ENCODE peak calls at places on chromosomes 4 and X, in four cellular contexts. J, P, A and G are unnamed samples.

GRCh38 chrX:109345866-109346265 is 136.0 kb downstream of the GUCY2F start:
- DNase-seq in J (no peak), P (no peak), A (no peak), G (no peak)

GRCh38 chr4:114078636-114079035 is 99.2 kb upstream of the ARSJ start:
- DNase-seq in J (peak; percentile 9), P (no peak), A (no peak), G (no peak)

GRCh38 chrX:96688789-96689188 is 4.1 kb downstream of the DIAPH2 start:
- DNase-seq in J (no peak), P (no peak), A (no peak), G (no peak)

GRCh38 chr4:130053723-130054122 is 957.8 kb downstream of the C4orf33 start:
- DNase-seq in J (no peak), P (no peak), A (no peak), G (no peak)

GRCh38 chr4:1413687-1414479 is 7.6 kb upstream of the NKX1-1 start:
- DNase-seq in J (no peak), P (no peak), A (no peak), G (no peak)

GRCh38 chr4:128461300-128462103 is 173.9 kb upstream of the PGRMC2 start:
- DNase-seq in J (peak; percentile 88), P (peak; percentile 72), A (peak; percentile 28), G (no peak)

GRCh38 chrX:40107291-40108083 is 9.7 kb upstream of the BCOR start:
- DNase-seq in J (no peak), P (peak; percentile 85), A (peak; percentile 45), G (no peak)

GRCh38 chr4:38488891-38489861 is 174.8 kb upstream of the KLF3 start:
- DNase-seq in J (no peak), P (no peak), A (no peak), G (no peak)

GRCh38 chr4:1350169-1350520 is 3.1 kb downstream of the UVSSA start:
- DNase-seq in J (no peak), P (no peak), A (no peak), G (no peak)

GRCh38 chr4:69832326-69833030 is 27.5 kb downstream of the SULT1E1 start:
- DNase-seq in J (no peak), P (no peak), A (no peak), G (no peak)

GRCh38 chr4:137510866-137511265 is 21.4 kb downstream of the PCDH18 start:
- DNase-seq in J (peak; percentile 96), P (no peak), A (no peak), G (no peak)

GRCh38 chr4:26746742-26747351 is 113.8 kb upstream of the STIM2 start:
- DNase-seq in J (no peak), P (peak; percentile 21), A (no peak), G (no peak)

GRCh38 chr4:86939737-86940141 is 4.9 kb downstream of the AFF1 start:
- DNase-seq in J (no peak), P (no peak), A (no peak), G (no peak)

GRCh38 chr4:104763554-104764210 is 269.0 kb upstream of the CXXC4 start:
- DNase-seq in J (no peak), P (no peak), A (no peak), G (no peak)

GRCh38 chr4:566035-566434 is 10.1 kb downstream of the TMEM271 start:
- DNase-seq in J (no peak), P (no peak), A (no peak), G (no peak)

GRCh38 chr4:67394771-67395310 is 150.5 kb downstream of the CENPC start:
- DNase-seq in J (no peak), P (no peak), A (no peak), G (no peak)

GRCh38 chr4:54959656-54960055 is 165.7 kb downstream of the KDR start:
- DNase-seq in J (peak; percentile 83), P (no peak), A (no peak), G (no peak)

GRCh38 chrX:107775000-107775733 is 420 bp downstream of the TSC22D3 start:
- DNase-seq in J (no peak), P (no peak), A (no peak), G (no peak)

GRCh38 chr4:91325495-91325894 is 978.3 kb upstream of the GRID2 start:
- DNase-seq in J (no peak), P (no peak), A (no peak), G (no peak)

GRCh38 chr4:123744664-123745290 is 348.2 kb downstream of the SPRY1 start:
- DNase-seq in J (peak; percentile 7), P (no peak), A (peak; percentile 50), G (no peak)

GRCh38 chr4:53997901-53998300 is 66.5 kb downstream of the CHIC2 start:
- DNase-seq in J (no peak), P (no peak), A (no peak), G (no peak)

GRCh38 chrX:34655496-34656258 is 1.4 kb downstream of the TMEM47 start:
- DNase-seq in J (no peak), P (no peak), A (peak; percentile 7), G (no peak)

GRCh38 chr4:86633854-86634253 is 39.7 kb downstream of the PTPN13 start:
- DNase-seq in J (peak; percentile 21), P (no peak), A (no peak), G (no peak)

GRCh38 chrX:40094900-40095587 is 2.7 kb downstream of the BCOR start:
- DNase-seq in J (no peak), P (no peak), A (no peak), G (no peak)

GRCh38 chrX:13652256-13653021 is 502 bp upstream of the TCEANC start:
- DNase-seq in J (peak; percentile 98), P (peak; percentile 62), A (no peak), G (no peak)

GRCh38 chr4:118762146-118762545 is 73.8 kb downstream of the SEC24D start:
- DNase-seq in J (no peak), P (no peak), A (no peak), G (no peak)

GRCh38 chr4:118760493-118760892 is 75.3 kb downstream of the METTL14 start:
- DNase-seq in J (no peak), P (no peak), A (no peak), G (no peak)

GRCh38 chr4:118760092-118760491 is 74.9 kb downstream of the METTL14 start:
- DNase-seq in J (no peak), P (no peak), A (no peak), G (no peak)

GRCh38 chr4:118762753-118763477 is 73.0 kb downstream of the SEC24D start:
- DNase-seq in J (no peak), P (no peak), A (no peak), G (no peak)

DNA sequence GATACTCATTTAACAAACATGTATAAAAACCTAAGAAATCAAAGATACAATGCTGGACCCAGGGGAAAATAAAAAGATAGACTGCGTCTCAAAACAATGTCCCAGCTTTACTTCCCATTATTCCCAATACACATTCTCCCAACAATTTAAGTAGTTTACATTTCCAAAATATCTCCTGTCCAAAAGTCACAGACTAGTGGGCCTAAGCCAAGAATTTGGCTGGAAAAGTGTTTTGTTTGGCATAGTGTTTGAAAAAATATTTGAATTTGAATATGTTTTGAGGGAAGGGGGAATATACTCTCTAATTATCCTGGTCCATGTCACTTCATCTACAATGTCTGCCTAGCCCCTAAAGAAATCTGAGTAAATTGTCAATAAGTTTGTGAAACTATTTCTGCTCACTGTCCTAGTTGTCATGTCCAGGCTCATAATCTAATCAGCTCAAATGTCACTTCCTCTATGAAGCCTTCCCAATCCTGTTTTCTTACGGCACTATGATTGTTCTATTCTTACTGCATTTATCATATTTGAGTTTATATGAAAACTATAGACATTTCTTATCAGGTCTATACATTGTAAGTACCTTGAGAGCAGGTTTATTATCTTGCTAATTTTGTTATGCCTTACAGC is 74.4 kb downstream of the SEC24D start:
- DNase-seq in J (no peak), P (no peak), A (no peak), G (no peak)
- H3K36me3 ChIP-seq in J (peaks cover 28% of the 10 kb centered on the region), P (peaks cover 36% of the 10 kb centered on the region), A (no peaks in the 10 kb centered on the region), G (peaks cover 8% of the 10 kb centered on the region)

GRCh38 chrX:36913551-36913950 is 94.6 kb upstream of the FAM47C start:
- DNase-seq in J (no peak), P (no peak), A (no peak), G (no peak)

GRCh38 chrX:36909584-36909983 is 98.6 kb upstream of the FAM47C start:
- DNase-seq in J (no peak), P (no peak), A (no peak), G (no peak)

GRCh38 chrX:36908801-36909403 is 99.3 kb upstream of the FAM47C start:
- DNase-seq in J (peak; percentile 29), P (peak; percentile 1), A (no peak), G (no peak)
- TF ChIP-seq CTCF in J (peak; percentile 57), P (peak; percentile 14), A (no peak), G (no peak)

DNA sequence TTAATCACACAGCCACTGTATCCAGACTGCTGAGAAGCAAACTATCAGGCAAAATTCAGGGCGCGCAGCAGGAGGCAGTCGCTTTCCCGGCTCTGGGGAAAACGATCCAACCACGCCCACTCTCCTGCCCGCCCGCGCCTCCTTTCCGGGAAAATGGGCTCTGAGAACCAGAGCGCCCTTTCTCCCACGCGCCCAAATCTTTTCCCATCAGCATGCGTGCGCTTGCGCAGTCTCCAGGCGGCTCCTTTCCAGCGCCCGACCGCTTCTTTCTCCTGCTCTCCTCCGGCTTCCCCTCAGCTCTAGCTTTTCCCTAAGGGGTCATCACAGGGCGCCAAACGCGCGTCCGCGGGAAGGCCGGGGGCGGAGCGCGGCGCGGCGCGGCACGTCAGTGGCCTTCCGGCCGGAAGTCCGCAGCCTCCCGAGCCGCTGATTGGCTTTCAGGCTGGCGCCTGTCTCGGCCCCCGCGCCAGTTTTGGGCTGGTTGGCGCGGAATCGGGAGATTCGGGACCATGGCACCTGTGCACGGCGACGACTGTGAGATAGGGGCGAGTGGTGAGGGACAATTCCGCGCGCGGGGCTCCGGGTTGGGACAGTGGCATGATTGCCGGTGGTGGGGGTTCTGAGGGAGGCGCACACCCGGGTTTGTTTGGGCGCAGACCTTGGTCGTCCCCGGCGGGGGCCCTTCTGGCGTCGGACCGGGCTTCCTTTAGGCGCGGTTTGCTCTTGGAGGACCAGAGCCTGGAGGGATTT is at the start of gene POLA1:
- DNase-seq in J (peak; percentile 95), P (peak; percentile 96), A (peak; percentile 93), G (peak; percentile 94)
- TF ChIP-seq POLR2A in J (no peak), P (peak; percentile 86), A (no peak), G (no peak)

DNA sequence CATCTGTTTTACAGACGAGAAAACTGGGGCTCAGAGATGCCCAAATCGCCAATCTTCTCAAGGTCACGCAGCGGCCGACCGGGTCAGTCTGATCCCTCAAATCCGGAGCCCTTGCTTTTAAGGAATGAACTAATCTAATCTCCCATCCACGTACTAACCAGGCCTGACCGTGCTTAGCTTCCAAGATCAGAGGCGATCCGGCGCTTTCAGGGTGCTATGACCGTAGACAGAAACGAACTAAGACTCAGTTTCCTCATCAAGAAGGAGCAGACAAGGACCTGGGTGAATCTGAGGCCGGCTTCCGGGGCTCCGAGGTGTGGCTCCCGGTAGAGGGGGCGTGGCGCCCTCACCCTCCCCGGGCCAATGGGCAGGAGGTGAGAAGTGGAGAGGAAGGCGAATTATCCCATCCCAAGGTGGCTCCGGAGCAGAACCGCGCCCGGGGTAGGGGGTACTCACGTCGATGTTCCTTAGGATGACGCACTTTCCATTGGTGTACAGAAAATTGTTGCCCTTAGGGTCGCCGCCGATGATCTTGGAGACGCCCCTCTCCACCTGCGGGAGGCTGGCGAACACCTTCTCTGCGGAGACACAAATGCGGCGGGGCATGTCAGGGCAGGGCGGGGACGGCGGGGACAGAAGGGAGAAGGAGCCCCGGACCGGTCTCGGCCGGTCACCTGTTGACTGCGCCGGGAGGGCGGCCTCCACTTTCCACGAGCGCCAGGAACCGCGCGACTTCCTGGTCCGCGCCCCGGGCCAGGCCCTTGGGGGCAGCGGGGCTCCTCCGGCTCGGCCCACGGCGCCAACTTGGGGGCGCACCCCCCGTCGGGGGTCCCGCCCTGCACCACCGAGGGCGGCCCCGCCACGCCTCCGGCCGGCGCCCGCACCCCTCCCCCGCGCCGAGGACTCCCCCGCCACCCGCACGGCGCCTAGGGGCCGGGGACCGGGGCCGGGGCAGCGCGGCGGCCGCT is 658 bp downstream of the WDR1 start:
- DNase-seq in J (no peak), P (peak; percentile 79), A (peak; percentile 38), G (peak; percentile 85)
- H3K36me3 ChIP-seq in J (peaks cover 50% of the 10 kb centered on the region), P (peaks cover 49% of the 10 kb centered on the region), A (no peaks in the 10 kb centered on the region), G (peaks cover 39% of the 10 kb centered on the region)